ENCODE peak calls at places on chromosomes 1 and 21, in five cellular contexts. T is caudate nucleus; K is brain microvascular endothelial cell; A is Calu3; N is stimulated activated CD8-positive, alpha-beta memory T cell treated with anti-CD3 and anti-CD28 coated beads, Interleukin-4, amount 100 ng/mL, for 4 hours. R is an unnamed sample.

GRCh38 chr1:52008074-52008809 is 17.7 kb upstream of the RAB3B start:
- DNase-seq in T (no peak), K (no peak), A (no peak), N (no peak), R (no peak)

GRCh38 chr1:49995734-49996133 is 28.0 kb downstream of the AGBL4 start:
- DNase-seq in T (no peak), K (no peak), A (peak), N (no peak), R (no peak)

GRCh38 chr1:8671313-8671917 is 146.0 kb downstream of the RERE start:
- DNase-seq in T (no peak), K (peak), A (peak), N (no peak), R (peak)

GRCh38 chr21:34736116-34736870 is 67.5 kb downstream of the CLIC6 start:
- DNase-seq in T (no peak), K (peak), A (no peak), N (no peak), R (no peak)

GRCh38 chr21:39676054-39676771 is 63.5 kb downstream of the B3GALT5 start:
- DNase-seq in T (no peak), K (peak), A (no peak), N (no peak), R (peak)

GRCh38 chr1:44631647-44632510 is 42.4 kb downstream of the TMEM53 start:
- DNase-seq in T (peak), K (peak), A (peak), N (peak), R (peak)

GRCh38 chr1:228445867-228446584 is 29.4 kb upstream of the TRIM17 start:
- DNase-seq in T (no peak), K (peak), A (peak), N (no peak), R (peak)

GRCh38 chr21:31616216-31616615 is 43.3 kb upstream of the SOD1 start:
- DNase-seq in T (no peak), K (no peak), A (no peak), N (no peak), R (no peak)

GRCh38 chr1:99247199-99247598 is 17.1 kb upstream of the PLPPR4 start:
- DNase-seq in T (no peak), K (no peak), A (no peak), N (no peak), R (no peak)

GRCh38 chr1:208599063-208599462 is 354.9 kb upstream of the PLXNA2 start:
- DNase-seq in T (no peak), K (no peak), A (no peak), N (no peak), R (no peak)

GRCh38 chr1:40344597-40344996 is 27.5 kb upstream of the COL9A2 start:
- DNase-seq in T (peak), K (peak), A (peak), N (no peak), R (peak)

GRCh38 chr21:36908260-36908908 is 58.1 kb downstream of the HLCS start:
- DNase-seq in T (no peak), K (no peak), A (no peak), N (no peak), R (no peak)

GRCh38 chr1:40627987-40628902 is 37.2 kb downstream of the RIMS3 start:
- DNase-seq in T (no peak), K (no peak), A (no peak), N (no peak), R (no peak)